ENCODE peak calls at places on chromosomes 6 and 20, in four cellular contexts. F, Z, J and X are unnamed samples.

GRCh38 chr6:155418017-155418749 is 37.5 kb downstream of the NOX3 start:
- DNase-seq in F (peak; percentile 68), Z (no peak), J (no peak), X (no peak)

GRCh38 chr6:25303234-25303633 is 24.1 kb downstream of the CARMIL1 start:
- DNase-seq in F (no peak), Z (no peak), J (no peak), X (no peak)

GRCh38 chr20:59077705-59078104 is 35.1 kb upstream of the PRELID3B start:
- DNase-seq in F (no peak), Z (no peak), J (no peak), X (no peak)

GRCh38 chr6:155968921-155969320 is 513.3 kb upstream of the NOX3 start:
- DNase-seq in F (no peak), Z (no peak), J (no peak), X (no peak)

GRCh38 chr20:38357653-38358207 is 11.4 kb downstream of the LBP start:
- DNase-seq in F (no peak), Z (peak; percentile 41), J (no peak), X (no peak)

GRCh38 chr20:432677-433299 is 24.7 kb downstream of the RBCK1 start:
- DNase-seq in F (no peak), Z (no peak), J (no peak), X (no peak)

GRCh38 chr6:76810286-76810685 is 653.0 kb downstream of the HTR1B start:
- DNase-seq in F (no peak), Z (no peak), J (peak; percentile 50), X (no peak)

GRCh38 chr20:53047203-53047602 is 75.0 kb downstream of the TSHZ2 start:
- DNase-seq in F (no peak), Z (no peak), J (no peak), X (no peak)

GRCh38 chr6:77292564-77293546 is 170.4 kb downstream of the HTR1B start:
- DNase-seq in F (no peak), Z (no peak), J (no peak), X (no peak)

GRCh38 chr6:40623931-40624330 is 36.8 kb upstream of the LRFN2 start:
- DNase-seq in F (no peak), Z (no peak), J (no peak), X (no peak)

GRCh38 chr20:32056708-32057491 is 4.9 kb downstream of the HCK start:
- DNase-seq in F (no peak), Z (no peak), J (no peak), X (no peak)

GRCh38 chr6:87561012-87561411 is 28.8 kb downstream of the RARS2 start:
- DNase-seq in F (no peak), Z (no peak), J (no peak), X (no peak)

GRCh38 chr20:13821876-13822275 is 37.0 kb downstream of the NDUFAF5 start:
- DNase-seq in F (no peak), Z (no peak), J (no peak), X (no peak)

GRCh38 chr20:43727980-43728590 is 1.3 kb upstream of the GTSF1L start:
- DNase-seq in F (peak; percentile 58), Z (no peak), J (no peak), X (no peak)

GRCh38 chr20:18916886-18917785 is 103.6 kb downstream of the SCP2D1 start:
- DNase-seq in F (no peak), Z (no peak), J (no peak), X (no peak)

GRCh38 chr20:22795455-22795854 is 211.1 kb upstream of the FOXA2 start:
- DNase-seq in F (no peak), Z (no peak), J (no peak), X (no peak)

GRCh38 chr6:159919800-159920199 is 29.0 kb downstream of the MAS1 start:
- DNase-seq in F (no peak), Z (no peak), J (no peak), X (no peak)

GRCh38 chr6:12572884-12573824 is 143.4 kb upstream of the PHACTR1 start:
- DNase-seq in F (no peak), Z (no peak), J (no peak), X (no peak)

GRCh38 chr20:36128463-36129176 is 25.9 kb upstream of the EPB41L1 start:
- DNase-seq in F (no peak), Z (no peak), J (no peak), X (no peak)

GRCh38 chr20:38108438-38109024 is 56.5 kb downstream of the TGM2 start:
- DNase-seq in F (no peak), Z (no peak), J (no peak), X (peak; percentile 76)

GRCh38 chr6:128725271-128726233 is 157.4 kb upstream of the LAMA2 start:
- DNase-seq in F (no peak), Z (peak; percentile 5), J (no peak), X (peak; percentile 5)

GRCh38 chr6:88422831-88423230 is 256.7 kb upstream of the CNR1 start:
- DNase-seq in F (no peak), Z (no peak), J (peak; percentile 27), X (peak; percentile 19)

GRCh38 chr6:51028271-51028670 is 209.6 kb downstream of the TFAP2B start:
- DNase-seq in F (no peak), Z (no peak), J (no peak), X (no peak)

GRCh38 chr20:15498926-15499325 is 1074.3 kb downstream of the KIF16B start:
- DNase-seq in F (no peak), Z (no peak), J (no peak), X (no peak)

GRCh38 chr6:43916091-43916923 is 146.3 kb downstream of the VEGFA start:
- DNase-seq in F (no peak), Z (no peak), J (no peak), X (no peak)

GRCh38 chr6:7137335-7138106 is 29.8 kb downstream of the RREB1 start:
- DNase-seq in F (no peak), Z (peak; percentile 66), J (no peak), X (no peak)

GRCh38 chr20:29876911-29877285 is 1380.6 kb upstream of the DEFB115 start:
- DNase-seq in F (no peak), Z (no peak), J (no peak), X (peak; percentile 25)

GRCh38 chr20:58891686-58892125 is 39.2 kb downstream of the GNAS start:
- DNase-seq in F (no peak), Z (peak; percentile 64), J (peak; percentile 57), X (peak; percentile 82)

GRCh38 chr20:58717278-58718091 is 24.9 kb downstream of the NPEPL1 start:
- DNase-seq in F (no peak), Z (no peak), J (peak; percentile 10), X (no peak)

GRCh38 chr20:57622579-57623381 is 2.6 kb upstream of the ZBP1 start:
- DNase-seq in F (no peak), Z (peak; percentile 40), J (peak; percentile 85), X (peak; percentile 84)

GRCh38 chr6:157305676-157306653 is 17.4 kb downstream of the TMEM242 start:
- DNase-seq in F (no peak), Z (no peak), J (no peak), X (no peak)

GRCh38 chr20:20364747-20365558 is 3.0 kb upstream of the INSM1 start:
- DNase-seq in F (no peak), Z (no peak), J (peak; percentile 34), X (no peak)

DNA sequence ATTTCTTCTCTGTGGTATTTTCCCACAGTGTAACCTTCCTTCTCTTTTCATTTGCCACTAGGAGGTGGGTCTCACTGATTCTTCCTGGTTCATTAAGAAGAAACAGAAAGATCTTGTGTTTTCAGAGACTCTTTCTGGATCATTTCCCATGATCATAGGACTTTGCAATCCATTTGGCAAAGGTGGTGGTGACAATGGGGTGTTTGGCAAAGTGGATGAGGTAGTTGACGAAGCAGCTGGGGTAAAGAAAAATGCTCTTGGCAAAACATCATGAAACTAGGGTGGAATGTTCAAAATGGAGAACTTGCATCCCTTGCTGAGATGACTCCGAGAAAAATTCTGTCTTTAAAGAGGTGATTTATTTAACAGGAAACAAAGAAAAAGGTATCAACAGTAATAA is 50.6 kb downstream of the TRAF3IP2 start:
- DNase-seq in F (no peak), Z (no peak), J (no peak), X (no peak)
- TF ChIP-seq USF1 in F (no peak), Z (no peak), J (no peak), X (no peak)

GRCh38 chr20:25275813-25276532 is 28.1 kb downstream of the PYGB start:
- DNase-seq in F (no peak), Z (no peak), J (peak; percentile 9), X (no peak)
- TF ChIP-seq USF1 in F (no peak), Z (no peak), J (no peak), X (no peak)

GRCh38 chr6:10410214-10410873 is 4.5 kb downstream of the TFAP2A start:
- DNase-seq in F (no peak), Z (no peak), J (no peak), X (no peak)
- TF ChIP-seq USF1 in F (no peak), Z (no peak), J (no peak), X (no peak)

GRCh38 chr6:158818580-158819212 is 472 bp downstream of the EZR start:
- DNase-seq in F (no peak), Z (peak; percentile 63), J (peak; percentile 66), X (peak; percentile 81)

GRCh38 chr6:158819977-158820632 is 937 bp upstream of the EZR start:
- DNase-seq in F (no peak), Z (peak; percentile 56), J (no peak), X (no peak)

GRCh38 chr6:158818008-158818579 is 1.1 kb downstream of the EZR start:
- DNase-seq in F (no peak), Z (peak; percentile 87), J (peak; percentile 78), X (peak; percentile 93)

GRCh38 chr6:158817298-158818007 is 1.7 kb downstream of the EZR start:
- DNase-seq in F (no peak), Z (peak; percentile 90), J (peak; percentile 32), X (peak; percentile 56)

GRCh38 chr6:158819213-158819976 is at the start of gene EZR:
- DNase-seq in F (no peak), Z (peak; percentile 96), J (peak; percentile 86), X (peak; percentile 96)
- TF ChIP-seq USF1 in F (peak; percentile 10), Z (no peak), J (peak; percentile 86), X (no peak)

GRCh38 chr20:62284448-62284847 is 18.3 kb upstream of the ADRM1 start:
- DNase-seq in F (no peak), Z (no peak), J (no peak), X (no peak)
- TF ChIP-seq USF1 in F (no peak), Z (no peak), J (no peak), X (no peak)

GRCh38 chr20:45448250-45448649 is 21.3 kb upstream of the WFDC2 start:
- DNase-seq in F (no peak), Z (no peak), J (no peak), X (no peak)

GRCh38 chr20:45449528-45449927 is 20.0 kb upstream of the WFDC2 start:
- DNase-seq in F (no peak), Z (no peak), J (no peak), X (no peak)

GRCh38 chr20:45452772-45453171 is 16.8 kb upstream of the WFDC2 start:
- DNase-seq in F (no peak), Z (no peak), J (no peak), X (no peak)

GRCh38 chr20:45452238-45452637 is 17.3 kb upstream of the WFDC2 start:
- DNase-seq in F (no peak), Z (no peak), J (no peak), X (no peak)

GRCh38 chr20:45450097-45450818 is 19.3 kb upstream of the WFDC2 start:
- DNase-seq in F (no peak), Z (peak; percentile 57), J (no peak), X (peak; percentile 41)
- TF ChIP-seq USF1 in F (no peak), Z (no peak), J (no peak), X (no peak)

GRCh38 chr6:26322645-26323482 is 42.1 kb upstream of the BTN3A2 start:
- DNase-seq in F (peak; percentile 87), Z (peak; percentile 81), J (peak; percentile 52), X (peak; percentile 48)
- TF ChIP-seq USF1 in F (peak; percentile 10), Z (peak; percentile 87), J (no peak), X (peak; percentile 80)